ENCODE peak calls at places on chromosomes 11 and 22, in nine cellular contexts. M, V, N, Z, H, L, X, O and Q are unnamed samples.

GRCh38 chr11:119100246-119100959 is 1.2 kb downstream of the DPAGT1 start:
- DNase-seq in H (peak; percentile 61), L (no peak), M (no peak), N (peak; percentile 47), V (peak; percentile 63), O (no peak), Z (no peak), X (no peak), Q (peak; percentile 66)

GRCh38 chr11:74570266-74571061 is 21.9 kb upstream of the POLD3 start:
- DNase-seq in N (peak; percentile 53), V (peak; percentile 80), O (peak; percentile 56), L (no peak), H (peak; percentile 48), X (no peak), Z (no peak), M (no peak), Q (peak; percentile 78)

GRCh38 chr11:44755553-44756505 is 29.1 kb downstream of the TSPAN18 start:
- DNase-seq in N (no peak), V (no peak), O (no peak), L (no peak), H (no peak), Z (no peak), M (no peak), X (peak; percentile 92), Q (peak; percentile 39)

GRCh38 chr11:4416306-4416705 is 22.8 kb upstream of the TRIM21 start:
- DNase-seq in M (no peak), H (no peak), O (no peak), L (no peak), Z (no peak), N (no peak), X (no peak), V (no peak), Q (no peak)

GRCh38 chr22:47630741-47631534 is 868.5 kb downstream of the TBC1D22A start:
- DNase-seq in V (no peak), Z (no peak), M (no peak), H (no peak), N (no peak), O (peak; percentile 20), X (no peak), L (peak; percentile 27), Q (no peak)

GRCh38 chr11:102322560-102322959 is 5.3 kb downstream of the BIRC3 start:
- DNase-seq in X (no peak), V (no peak), L (no peak), O (no peak), N (no peak), H (no peak), Z (no peak), M (no peak), Q (no peak)

GRCh38 chr11:62124186-62125113 is 639 bp downstream of the INCENP start:
- DNase-seq in Z (peak; percentile 37), M (no peak), O (no peak), H (no peak), N (peak; percentile 11), X (peak; percentile 36), L (peak; percentile 36), V (peak; percentile 37), Q (peak; percentile 17)

GRCh38 chr11:102138677-102139076 is 28.4 kb downstream of the YAP1 start:
- DNase-seq in O (no peak), V (peak; percentile 65), Z (no peak), N (no peak), H (no peak), X (no peak), M (no peak), L (no peak), Q (peak; percentile 81)

GRCh38 chr11:75718406-75719088 is 909 bp downstream of the MOGAT2 start:
- DNase-seq in M (no peak), N (no peak), H (no peak), X (no peak), L (no peak), O (peak; percentile 27), V (no peak), Z (no peak), Q (peak; percentile 8)

GRCh38 chr22:41070665-41071331 is 21.6 kb upstream of the EP300 start:
- DNase-seq in Z (no peak), M (no peak), N (peak; percentile 68), O (no peak), L (peak; percentile 6), H (no peak), V (no peak), X (no peak), Q (no peak)

GRCh38 chr11:62353841-62354240 is 16.6 kb downstream of the ASRGL1 start:
- DNase-seq in Z (no peak), X (no peak), N (no peak), H (no peak), V (no peak), M (no peak), L (no peak), O (peak; percentile 41), Q (no peak)

GRCh38 chr22:39183991-39184585 is 31.6 kb upstream of the CBX7 start:
- DNase-seq in V (peak; percentile 81), L (peak; percentile 68), H (peak; percentile 27), X (no peak), M (no peak), Z (peak; percentile 57), O (no peak), N (no peak), Q (peak; percentile 87)

GRCh38 chr11:58957922-58958321 is 18.6 kb downstream of the GLYATL1 start:
- DNase-seq in Z (no peak), O (no peak), V (no peak), X (no peak), N (no peak), M (no peak), L (no peak), H (no peak), Q (no peak)

GRCh38 chr11:58958500-58958899 is 19.2 kb downstream of the GLYATL1 start:
- DNase-seq in H (peak; percentile 12), Z (peak; percentile 35), L (no peak), O (peak; percentile 57), N (peak; percentile 30), V (peak; percentile 6), X (no peak), M (no peak), Q (no peak)

GRCh38 chr11:58968251-58968711 is 29.0 kb downstream of the GLYATL1 start:
- DNase-seq in H (no peak), V (no peak), X (no peak), L (no peak), Z (no peak), N (no peak), O (peak; percentile 28), M (peak; percentile 26), Q (no peak)

GRCh38 chr11:58965246-58965985 is 26.1 kb downstream of the GLYATL1 start:
- DNase-seq in Z (no peak), H (no peak), L (no peak), O (no peak), M (no peak), V (no peak), N (no peak), X (no peak), Q (no peak)

DNA sequence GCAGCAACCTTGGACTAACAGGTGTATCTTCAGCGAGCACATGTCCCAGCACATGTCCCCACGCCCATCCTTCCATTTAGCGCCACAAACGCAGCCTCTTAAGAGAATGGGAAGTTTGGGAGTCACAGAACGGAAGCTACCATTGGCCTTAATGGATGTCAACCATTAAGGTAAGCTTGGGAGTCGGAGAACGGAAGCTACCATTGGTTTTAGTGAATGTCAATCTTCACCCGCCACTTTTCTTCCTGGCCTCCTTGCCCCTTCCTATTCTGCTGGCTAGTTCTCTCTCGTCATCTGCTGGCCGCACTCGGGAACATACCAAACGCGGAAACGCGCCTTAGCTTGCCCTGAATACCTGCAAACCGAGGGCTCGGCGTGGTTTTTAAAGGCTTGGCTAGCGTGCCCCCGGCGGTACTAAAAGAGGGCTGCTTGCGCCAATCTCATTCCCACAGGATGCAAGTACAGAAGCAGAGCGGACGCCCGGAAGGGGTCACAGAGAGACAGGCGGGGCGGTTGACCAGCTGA is 24.3 kb downstream of the GLYATL1 start:
- DNase-seq in M (peak; percentile 76), N (no peak), Z (peak; percentile 32), H (no peak), V (peak; percentile 61), X (no peak), O (peak; percentile 33), L (no peak), Q (peak; percentile 74)
- TF ChIP-seq CTCF in M (peak; percentile 73), N (no peak), Z (no peak), H (no peak), V (peak; percentile 24), X (no peak), O (no peak), L (no peak), Q (peak; percentile 17)

GRCh38 chr11:35362571-35362980 is 56.8 kb downstream of the SLC1A2 start:
- DNase-seq in H (no peak), X (no peak), O (no peak), M (no peak), Z (no peak), V (no peak), L (no peak), N (no peak), Q (no peak)
- TF ChIP-seq CTCF in H (no peak), X (no peak), O (no peak), M (peak; percentile 8), Z (no peak), V (no peak), L (peak; percentile 64), N (no peak), Q (no peak)

GRCh38 chr11:46248270-46249102 is 29.0 kb upstream of the CREB3L1 start:
- DNase-seq in O (no peak), H (peak; percentile 71), N (no peak), V (peak; percentile 96), Z (no peak), X (no peak), L (no peak), M (peak; percentile 59), Q (peak; percentile 90)

GRCh38 chr11:46247090-46247489 is 30.4 kb upstream of the CREB3L1 start:
- DNase-seq in X (no peak), N (no peak), L (no peak), Z (no peak), H (no peak), V (no peak), M (no peak), O (no peak), Q (peak; percentile 19)

GRCh38 chr11:46246514-46246913 is 30.9 kb upstream of the CREB3L1 start:
- DNase-seq in L (no peak), N (no peak), Z (no peak), H (no peak), X (no peak), V (peak; percentile 40), M (no peak), O (no peak), Q (peak; percentile 36)

GRCh38 chr11:46249103-46249942 is 28.1 kb upstream of the CREB3L1 start:
- DNase-seq in X (no peak), V (peak; percentile 93), M (no peak), L (no peak), O (no peak), N (no peak), H (no peak), Z (no peak), Q (peak; percentile 50)

DNA sequence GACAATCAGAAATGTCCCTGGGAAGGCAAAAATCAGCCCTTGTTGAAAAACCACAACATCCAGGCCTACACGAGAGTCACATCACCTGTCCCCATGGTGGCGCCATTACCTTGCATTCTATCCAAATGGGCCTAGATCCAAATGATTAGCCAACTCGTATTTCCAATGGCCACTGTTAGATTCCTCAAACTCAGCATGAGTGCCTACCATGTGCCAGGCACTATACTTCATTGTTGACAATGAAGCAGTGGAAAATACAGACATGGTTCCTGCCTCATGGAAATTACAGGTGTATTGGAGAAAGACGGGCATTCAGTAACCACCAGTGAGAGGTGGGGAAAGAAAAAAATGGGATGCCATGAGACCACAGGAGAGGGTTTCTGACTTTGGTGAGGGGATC is 29.8 kb upstream of the CREB3L1 start:
- DNase-seq in O (peak; percentile 75), X (no peak), H (peak; percentile 76), V (peak; percentile 86), Z (peak; percentile 67), L (no peak), N (no peak), M (peak; percentile 59), Q (peak; percentile 68)
- TF ChIP-seq CTCF in O (no peak), X (no peak), H (peak; percentile 76), V (peak; percentile 62), Z (peak; percentile 52), L (peak; percentile 63), N (no peak), M (peak; percentile 85), Q (peak; percentile 19)

GRCh38 chr11:115132829-115133228 is 371.4 kb downstream of the CADM1 start:
- DNase-seq in N (peak; percentile 5), M (no peak), O (no peak), H (no peak), V (peak; percentile 4), Z (no peak), L (no peak), X (no peak), Q (no peak)
- TF ChIP-seq CTCF in N (no peak), M (peak; percentile 55), O (no peak), H (no peak), V (peak; percentile 25), Z (no peak), L (peak; percentile 39), X (no peak), Q (no peak)